ENCODE peak calls at places on chromosomes 16 and 17, in five cellular contexts. L, H, Z, T and Q are unnamed samples.

GRCh38 chr17:39927928-39928867 is 666 bp downstream of the LRRC3C start:
- DNase-seq in H (no peak), L (peak; percentile 81), Z (peak; percentile 45), T (peak; percentile 46), Q (peak; percentile 51)

GRCh38 chr17:19285218-19285900 is 48.2 kb downstream of the EPN2 start:
- DNase-seq in T (no peak), H (no peak), Z (no peak), L (no peak), Q (no peak)

GRCh38 chr16:2159052-2159838 is 3.7 kb downstream of the TRAF7 start:
- DNase-seq in Z (no peak), H (peak; percentile 85), L (no peak), T (peak; percentile 82), Q (no peak)

GRCh38 chr17:63039899-63040602 is 74.0 kb downstream of the TANC2 start:
- DNase-seq in L (no peak), T (no peak), Z (no peak), H (peak; percentile 75), Q (no peak)

GRCh38 chr17:60077226-60077625 is 1.5 kb downstream of the HEATR6 start:
- DNase-seq in T (no peak), L (no peak), Z (no peak), H (peak; percentile 24), Q (no peak)

GRCh38 chr17:37842401-37842800 is 81.8 kb upstream of the TBC1D3K start:
- DNase-seq in T (no peak), H (no peak), Z (no peak), L (no peak), Q (no peak)

GRCh38 chr17:4953461-4953961 is 2.6 kb downstream of the ENO3 start:
- DNase-seq in T (no peak), Z (no peak), H (peak; percentile 56), L (no peak), Q (no peak)

GRCh38 chr17:2347805-2348685 is 10.7 kb downstream of the SGSM2 start:
- DNase-seq in T (peak; percentile 78), H (peak; percentile 86), L (peak; percentile 61), Z (peak; percentile 66), Q (no peak)

GRCh38 chr16:17070882-17071592 is 399.7 kb downstream of the XYLT1 start:
- DNase-seq in H (no peak), Z (peak; percentile 8), L (peak; percentile 75), T (peak; percentile 49), Q (no peak)

GRCh38 chr17:41919840-41920579 is 1.3 kb upstream of the ACLY start:
- DNase-seq in H (peak; percentile 60), L (peak; percentile 76), Z (no peak), T (no peak), Q (no peak)

GRCh38 chr17:8275421-8276290 is 12.8 kb upstream of the RANGRF start:
- DNase-seq in T (no peak), L (no peak), H (no peak), Z (no peak), Q (no peak)
- H3K4me3 ChIP-seq in T (no peak overlapping the region), L (no peak overlapping the region), H (no peak overlapping the region), Z (no peak overlapping the region), Q (no peak overlapping the region)

GRCh38 chr16:67260426-67261063 is 11.8 kb downstream of the SLC9A5 start:
- DNase-seq in H (peak; percentile 69), T (peak; percentile 61), L (no peak), Z (peak; percentile 73), Q (no peak)

GRCh38 chr16:67265834-67266233 is 13.5 kb upstream of the PLEKHG4 start:
- DNase-seq in L (peak; percentile 25), H (no peak), T (no peak), Z (no peak), Q (no peak)

GRCh38 chr16:67263201-67263600 is 14.4 kb downstream of the SLC9A5 start:
- DNase-seq in Z (no peak), H (no peak), T (no peak), L (no peak), Q (no peak)

GRCh38 chr16:67264866-67265265 is 14.5 kb upstream of the PLEKHG4 start:
- DNase-seq in Z (no peak), H (no peak), L (peak; percentile 24), T (no peak), Q (no peak)

DNA sequence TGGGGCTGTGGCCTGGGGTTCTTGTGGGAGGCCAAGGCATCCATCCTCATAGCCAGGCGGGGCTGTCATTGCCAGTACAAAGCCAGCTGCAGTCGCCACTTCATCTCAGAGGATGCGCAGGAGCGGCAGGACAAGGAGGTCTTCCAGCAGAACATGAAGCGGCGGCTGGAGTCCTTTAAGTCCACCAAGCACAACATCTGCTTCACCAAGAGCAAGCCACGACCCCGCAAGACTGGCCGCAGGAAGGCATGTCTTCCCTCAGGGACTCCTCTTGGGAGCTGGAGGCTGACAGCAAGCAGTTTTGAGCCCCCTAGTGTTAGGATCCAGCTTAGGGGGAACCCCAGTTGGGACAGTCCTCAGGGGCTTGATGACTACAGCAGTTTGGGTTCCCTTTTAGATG is 15.1 kb upstream of the PLEKHG4 start:
- DNase-seq in Z (no peak), L (peak; percentile 51), T (no peak), H (no peak), Q (no peak)
- TF ChIP-seq CTCF in Z (peak; percentile 21), L (no peak), T (no peak), H (peak; percentile 17), Q (no peak)

GRCh38 chr16:65770752-65771151 is 595.7 kb upstream of the CDH5 start:
- DNase-seq in L (no peak), Z (no peak), H (no peak), T (no peak), Q (no peak)
- H3K36me3 ChIP-seq in L (no peaks in the 10 kb centered on the region), Z (no peaks in the 10 kb centered on the region), H (no peaks in the 10 kb centered on the region), T (no peaks in the 10 kb centered on the region), Q (no peaks in the 10 kb centered on the region)

DNA sequence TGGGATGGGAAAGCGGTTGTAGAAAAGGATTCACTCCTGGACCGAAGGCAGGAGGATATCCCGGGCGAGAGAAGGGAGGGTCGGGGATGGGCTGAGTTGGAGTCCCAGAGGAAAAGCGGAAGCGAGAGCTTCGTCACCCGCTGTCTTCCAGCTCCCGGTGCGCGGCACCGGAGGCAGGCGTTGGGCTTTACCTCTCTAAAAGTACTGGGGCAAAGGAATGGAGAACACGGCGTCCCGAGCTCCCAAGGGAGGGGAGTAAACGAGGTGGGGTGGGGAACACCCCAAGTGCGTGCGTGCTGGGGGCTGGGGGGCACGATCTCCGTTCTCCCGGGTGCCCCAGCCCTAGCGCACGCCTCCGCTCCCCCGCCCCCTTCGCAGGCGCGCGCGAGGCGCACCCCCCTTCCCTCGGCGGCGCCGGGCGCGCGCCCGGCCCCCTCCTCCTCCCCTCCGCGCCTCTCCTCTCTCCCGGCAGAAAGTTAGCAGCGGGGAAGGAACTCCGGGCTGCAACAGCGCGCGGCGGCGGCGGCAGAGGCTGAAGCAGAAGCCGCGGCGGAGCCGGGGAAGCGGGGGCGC is at the start of gene HS3ST4:
- DNase-seq in T (peak; percentile 43), L (no peak), H (no peak), Z (peak; percentile 71), Q (no peak)
- H3K4me3 ChIP-seq in T (peak within 1 kb of the TSS; percentile 50), L (no peak within 1 kb of the TSS), H (no peak within 1 kb of the TSS), Z (peak within 1 kb of the TSS; percentile 73), Q (peak within 1 kb of the TSS; percentile 48)

DNA sequence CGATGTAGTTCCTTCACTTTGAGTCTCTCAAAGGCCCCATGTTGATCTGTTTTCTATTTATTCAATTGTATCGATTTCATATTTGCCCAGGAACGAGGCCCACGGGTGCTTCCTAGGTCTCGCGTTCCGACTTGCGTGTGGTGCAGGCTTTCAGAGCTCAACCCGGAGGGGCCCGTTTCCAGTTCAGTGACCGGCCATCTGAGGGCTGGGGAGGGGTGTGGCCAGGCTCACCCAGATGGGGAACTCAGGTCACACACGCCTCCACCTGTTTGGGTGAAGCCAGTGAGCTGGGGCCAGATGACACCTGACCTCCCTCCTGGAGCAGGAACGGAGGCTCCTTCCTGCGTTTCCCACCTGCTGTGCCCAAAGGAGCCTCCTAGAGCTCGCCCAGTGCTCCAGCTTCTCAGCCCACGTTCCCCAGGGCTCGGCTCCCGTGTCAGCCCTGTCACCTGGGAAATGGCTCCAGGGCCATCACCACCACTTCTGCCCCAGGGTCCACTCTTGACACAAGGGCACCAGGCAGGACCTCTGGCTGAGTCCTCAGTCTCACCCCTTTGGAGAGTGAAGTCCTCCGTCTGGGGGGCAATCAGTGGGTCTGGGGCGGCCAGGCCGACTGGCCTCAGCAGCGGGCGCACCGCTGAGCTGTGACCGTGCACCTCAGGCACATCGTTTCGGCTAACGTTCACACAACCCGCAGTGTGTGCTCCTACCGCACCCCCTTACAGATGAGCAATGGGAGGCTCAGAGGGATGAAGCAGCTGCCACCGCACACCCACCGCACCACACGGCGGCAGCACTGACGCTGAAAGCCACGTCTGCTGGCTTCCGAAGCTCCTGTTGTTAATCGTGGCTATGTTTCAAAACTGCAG is 18.0 kb downstream of the FOXF1 start:
- DNase-seq in H (no peak), L (peak; percentile 59), T (no peak), Z (no peak), Q (no peak)
- TF ChIP-seq CTCF in H (no peak), L (no peak), T (no peak), Z (no peak), Q (no peak)

DNA sequence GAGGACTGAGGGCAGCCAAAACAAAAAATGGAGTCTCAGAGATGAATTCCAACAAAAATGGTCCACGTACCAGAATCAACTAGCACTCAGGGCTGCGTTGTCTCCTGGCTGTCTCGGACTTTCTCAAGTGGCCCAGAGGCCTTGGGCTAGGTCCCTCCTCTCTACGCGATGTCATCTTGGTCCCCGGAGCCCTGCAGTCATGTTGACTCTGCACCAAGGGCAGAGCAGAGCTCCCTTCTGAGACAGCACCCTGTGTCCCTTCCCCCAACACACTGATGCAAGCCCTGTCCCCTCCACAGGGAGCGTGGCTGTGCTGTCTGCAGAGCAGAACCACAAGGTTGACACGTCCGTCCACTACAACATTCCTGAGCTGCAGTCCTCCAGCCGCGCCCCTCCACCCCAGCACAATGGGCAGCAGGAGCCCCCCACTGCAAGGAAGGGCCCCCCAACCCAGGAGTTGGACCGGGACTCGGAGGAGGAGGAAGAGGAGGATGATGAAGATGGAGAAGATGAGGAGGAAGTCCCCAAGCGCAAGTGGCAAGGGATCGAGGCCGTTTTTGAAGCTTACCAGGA is 20.8 kb downstream of the GINS2 start:
- DNase-seq in L (peak; percentile 48), Z (no peak), T (no peak), H (no peak), Q (no peak)
- H3K36me3 ChIP-seq in L (peaks cover 67% of the 10 kb centered on the region), Z (peaks cover 91% of the 10 kb centered on the region), T (peaks cover 97% of the 10 kb centered on the region), H (peaks cover 29% of the 10 kb centered on the region), Q (peaks cover 87% of the 10 kb centered on the region)

GRCh38 chr17:12667299-12667958 is 1.7 kb downstream of the MYOCD start:
- DNase-seq in H (peak; percentile 77), Z (peak; percentile 86), L (no peak), T (no peak), Q (no peak)
- H3K4me3 ChIP-seq in H (no peak overlapping the region), Z (peak overlapping the region; percentile 81), L (no peak overlapping the region), T (peak overlapping the region; percentile 60), Q (no peak overlapping the region)

GRCh38 chr17:48051706-48052486 is 3.7 kb downstream of the NFE2L1 start:
- DNase-seq in T (peak; percentile 38), H (peak; percentile 85), Z (no peak), L (no peak), Q (no peak)
- TF ChIP-seq CTCF in T (no peak), H (peak; percentile 20), Z (peak; percentile 32), L (no peak), Q (no peak)

GRCh38 chr16:21982108-21982507 is 18.8 kb downstream of the PDZD9 start:
- DNase-seq in Z (no peak), L (no peak), T (no peak), H (no peak), Q (no peak)
- H3K36me3 ChIP-seq in Z (peaks cover 70% of the 10 kb centered on the region), L (peaks cover 59% of the 10 kb centered on the region), T (peaks cover 64% of the 10 kb centered on the region), H (peaks cover 17% of the 10 kb centered on the region), Q (peaks cover 64% of the 10 kb centered on the region)